ENCODE peak calls at places on chromosome 11, in ten cellular contexts. O, A, F, I, H, B, W, K, L and Y are unnamed samples.

GRCh38 chr11:67400942-67401494 is 640 bp downstream of the PPP1CA start:
- ATAC-seq in F (peak), O (no peak), L (no peak), K (peak), A (peak), W (no peak), B (peak), H (peak), I (no peak), Y (peak)

GRCh38 chr11:73335204-73335923 is 27.3 kb downstream of the ARHGEF17 start:
- ATAC-seq in H (peak), F (no peak), I (peak), B (peak), O (peak), A (peak), L (peak), W (peak), K (peak), Y (peak)

GRCh38 chr11:122781378-122782040 is 56.8 kb upstream of the CRTAM start:
- ATAC-seq in F (peak), H (peak), L (peak), K (peak), A (peak), W (peak), B (peak), O (peak), I (peak), Y (peak)

GRCh38 chr11:48003926-48004325 is 23.6 kb downstream of the PTPRJ start:
- ATAC-seq in L (no peak), K (no peak), H (no peak), O (no peak), A (no peak), B (no peak), F (no peak), W (no peak), I (no peak), Y (no peak)

GRCh38 chr11:123137496-123138270 is 57.4 kb downstream of the CLMP start:
- ATAC-seq in I (peak), W (no peak), K (no peak), L (no peak), B (peak), O (peak), F (no peak), H (peak), A (no peak), Y (no peak)

GRCh38 chr11:63614136-63614664 is at the start of gene PLAAT3:
- ATAC-seq in O (peak), K (peak), F (peak), H (peak), A (peak), B (peak), I (peak), W (peak), L (peak), Y (peak)

GRCh38 chr11:44351006-44351660 is 41.2 kb upstream of the ALX4 start:
- ATAC-seq in O (no peak), H (no peak), W (no peak), K (no peak), B (no peak), F (no peak), I (no peak), L (no peak), A (no peak), Y (peak)

GRCh38 chr11:26849009-26849408 is 127.1 kb upstream of the SLC5A12 start:
- ATAC-seq in I (peak), K (no peak), O (peak), H (peak), L (no peak), F (no peak), A (no peak), B (peak), W (no peak), Y (no peak)

GRCh38 chr11:58530236-58530635 is 22.3 kb upstream of the OR5B21 start:
- ATAC-seq in I (no peak), W (no peak), H (no peak), B (no peak), K (no peak), A (peak), F (no peak), O (no peak), L (peak), Y (peak)

GRCh38 chr11:109706940-109707339 is 284.9 kb downstream of the C11orf87 start:
- ATAC-seq in A (no peak), W (no peak), B (no peak), F (no peak), O (peak), H (peak), L (no peak), K (no peak), I (peak), Y (no peak)

GRCh38 chr11:46106530-46107407 is 14.5 kb downstream of the PHF21A start:
- ATAC-seq in A (no peak), I (peak), W (no peak), K (no peak), H (peak), O (peak), L (no peak), B (peak), F (no peak), Y (no peak)

GRCh38 chr11:123801765-123802164 is 4.4 kb downstream of the OR6M1 start:
- ATAC-seq in A (no peak), L (no peak), K (no peak), H (no peak), W (no peak), B (no peak), F (no peak), O (no peak), I (no peak), Y (no peak)

GRCh38 chr11:84962018-84962417 is 665.1 kb downstream of the DLG2 start:
- ATAC-seq in B (no peak), O (no peak), H (no peak), F (no peak), K (no peak), W (no peak), I (no peak), L (no peak), A (no peak), Y (no peak)